ENCODE peak calls at places on chromosomes 3 and 15, in four cellular contexts. One of them, this sample, is unnamed.

GRCh38 chr3:2597615-2598014 is 498.9 kb downstream of the CNTN4 start:
- DNase-seq in pancreas: no peak
- DNase-seq in aorta: no peak
- DNase-seq in astrocyte: no peak
- DNase-seq in this sample: no peak

GRCh38 chr3:8504611-8504973 is 3.0 kb downstream of the LMCD1 start:
- DNase-seq in astrocyte: no peak
- DNase-seq in pancreas: no peak
- DNase-seq in aorta: no peak
- DNase-seq in this sample: no peak

GRCh38 chr15:37246065-37246464 is 145.7 kb upstream of the MEIS2 start:
- DNase-seq in aorta: no peak
- DNase-seq in pancreas: no peak
- DNase-seq in astrocyte: peak; percentile 7
- DNase-seq in this sample: no peak

GRCh38 chr15:84009616-84010015 is 226.0 kb upstream of the GOLGA6L4 start:
- DNase-seq in aorta: no peak
- DNase-seq in pancreas: no peak
- DNase-seq in astrocyte: no peak
- DNase-seq in this sample: no peak

GRCh38 chr3:67357610-67358458 is 296.6 kb downstream of the SUCLG2 start:
- DNase-seq in pancreas: no peak
- DNase-seq in aorta: no peak
- DNase-seq in astrocyte: peak; percentile 12
- DNase-seq in this sample: peak; percentile 27

GRCh38 chr15:99096894-99097426 is 7.9 kb upstream of the SYNM start:
- DNase-seq in pancreas: no peak
- DNase-seq in aorta: no peak
- DNase-seq in astrocyte: no peak
- DNase-seq in this sample: no peak

GRCh38 chr3:163914567-163914966 is 1163.7 kb downstream of the SI start:
- DNase-seq in aorta: no peak
- DNase-seq in pancreas: no peak
- DNase-seq in astrocyte: no peak
- DNase-seq in this sample: no peak

GRCh38 chr3:39414421-39414907 is 7.9 kb downstream of the RPSA start:
- DNase-seq in aorta: no peak
- DNase-seq in pancreas: no peak
- DNase-seq in astrocyte: no peak
- DNase-seq in this sample: peak; percentile 40

GRCh38 chr3:57627976-57628375 is 30.8 kb upstream of the ARF4 start:
- DNase-seq in pancreas: no peak
- DNase-seq in aorta: no peak
- DNase-seq in astrocyte: no peak
- DNase-seq in this sample: no peak

GRCh38 chr3:181868576-181868975 is 156.9 kb downstream of the SOX2 start:
- DNase-seq in aorta: no peak
- DNase-seq in pancreas: no peak
- DNase-seq in astrocyte: no peak
- DNase-seq in this sample: no peak

GRCh38 chr3:71784914-71785593 is at the start of gene PROK2:
- DNase-seq in aorta: no peak
- DNase-seq in pancreas: no peak
- DNase-seq in astrocyte: no peak
- DNase-seq in this sample: no peak

GRCh38 chr3:186882881-186883685 is 40.6 kb downstream of the ADIPOQ start:
- DNase-seq in pancreas: no peak
- DNase-seq in astrocyte: peak; percentile 80
- DNase-seq in aorta: no peak
- DNase-seq in this sample: no peak

GRCh38 chr15:66882251-66883020 is 180.4 kb downstream of the SMAD6 start:
- DNase-seq in pancreas: no peak
- DNase-seq in aorta: peak; percentile 79
- DNase-seq in astrocyte: peak; percentile 65
- DNase-seq in this sample: no peak

GRCh38 chr15:43067717-43068461 is 37.9 kb downstream of the UBR1 start:
- DNase-seq in pancreas: no peak
- DNase-seq in aorta: no peak
- DNase-seq in astrocyte: peak; percentile 78
- DNase-seq in this sample: no peak

GRCh38 chr15:73822998-73823397 is 50.4 kb upstream of the TBC1D21 start:
- DNase-seq in aorta: no peak
- DNase-seq in pancreas: no peak
- DNase-seq in astrocyte: peak; percentile 17
- DNase-seq in this sample: no peak

GRCh38 chr3:45565341-45565740 is 29.2 kb upstream of the LIMD1 start:
- DNase-seq in astrocyte: no peak
- DNase-seq in aorta: no peak
- DNase-seq in pancreas: no peak
- DNase-seq in this sample: no peak

GRCh38 chr3:185645596-185646381 is 59.7 kb downstream of the SENP2 start:
- DNase-seq in pancreas: no peak
- DNase-seq in aorta: no peak
- DNase-seq in astrocyte: no peak
- DNase-seq in this sample: peak; percentile 58

GRCh38 chr3:172213168-172213567 is 173.8 kb downstream of the FNDC3B start:
- DNase-seq in pancreas: no peak
- DNase-seq in astrocyte: peak; percentile 90
- DNase-seq in aorta: no peak
- DNase-seq in this sample: no peak

DNA sequence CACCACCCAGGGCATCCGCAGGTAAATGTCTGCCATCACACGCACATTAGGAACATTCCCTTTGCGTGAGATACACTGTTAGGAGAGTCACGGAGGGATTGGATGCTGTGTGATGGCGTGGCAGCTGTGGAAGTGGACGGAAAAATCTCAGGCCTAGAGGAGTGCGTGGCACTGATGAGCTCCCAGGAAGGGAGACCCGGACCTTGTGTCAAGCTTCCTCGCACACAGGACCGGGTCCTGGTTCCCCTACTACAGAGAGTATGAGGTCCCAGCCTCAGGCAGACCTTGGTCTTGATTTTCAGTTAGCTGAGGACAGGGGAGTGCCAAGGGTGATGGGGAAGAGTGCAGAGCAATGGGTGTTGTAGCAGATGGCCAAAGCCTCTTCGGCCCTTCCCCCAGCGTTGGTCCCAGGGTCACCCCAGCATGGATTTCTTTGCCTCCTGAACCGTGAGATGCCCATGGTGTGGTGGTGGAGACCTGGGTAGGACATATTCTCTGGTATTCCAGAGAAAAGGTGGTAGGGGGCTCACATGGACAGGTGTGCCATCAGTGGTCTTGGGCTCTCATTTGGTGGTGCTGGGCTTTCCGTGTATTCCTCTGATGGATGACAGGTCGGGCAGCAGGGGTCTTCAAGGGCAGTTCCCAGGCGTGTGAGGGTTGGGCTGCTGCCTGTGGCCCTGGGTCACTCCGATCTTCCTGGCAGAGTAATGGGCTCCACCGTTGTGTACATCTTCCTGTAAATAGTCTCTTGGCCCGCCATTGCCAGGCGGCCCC is 105.1 kb downstream of the SNRPN start:
- DNase-seq in astrocyte: no peak
- DNase-seq in aorta: no peak
- DNase-seq in pancreas: no peak
- DNase-seq in this sample: no peak
- H3K9me3 ChIP-seq in astrocyte: peaks cover 100% of the 10 kb centered on the region
- H3K9me3 ChIP-seq in aorta: peaks cover 94% of the 10 kb centered on the region
- H3K9me3 ChIP-seq in pancreas: peaks cover 67% of the 10 kb centered on the region
- H3K9me3 ChIP-seq in this sample: peaks cover 100% of the 10 kb centered on the region

GRCh38 chr15:26711445-26711844 is 61.4 kb downstream of the GABRB3 start:
- DNase-seq in aorta: no peak
- DNase-seq in pancreas: no peak
- DNase-seq in astrocyte: no peak
- DNase-seq in this sample: no peak
- H3K9me3 ChIP-seq in aorta: peaks cover 2% of the 10 kb centered on the region
- H3K9me3 ChIP-seq in pancreas: no peaks in the 10 kb centered on the region
- H3K9me3 ChIP-seq in astrocyte: peaks cover 3% of the 10 kb centered on the region
- H3K9me3 ChIP-seq in this sample: no peaks in the 10 kb centered on the region

GRCh38 chr15:25055356-25056068 is 100.7 kb downstream of the SNRPN start:
- DNase-seq in pancreas: no peak
- DNase-seq in aorta: no peak
- DNase-seq in astrocyte: no peak
- DNase-seq in this sample: no peak
- H3K9me3 ChIP-seq in pancreas: peaks cover 39% of the 10 kb centered on the region
- H3K9me3 ChIP-seq in aorta: peaks cover 94% of the 10 kb centered on the region
- H3K9me3 ChIP-seq in astrocyte: peaks cover 100% of the 10 kb centered on the region
- H3K9me3 ChIP-seq in this sample: peaks cover 100% of the 10 kb centered on the region

DNA sequence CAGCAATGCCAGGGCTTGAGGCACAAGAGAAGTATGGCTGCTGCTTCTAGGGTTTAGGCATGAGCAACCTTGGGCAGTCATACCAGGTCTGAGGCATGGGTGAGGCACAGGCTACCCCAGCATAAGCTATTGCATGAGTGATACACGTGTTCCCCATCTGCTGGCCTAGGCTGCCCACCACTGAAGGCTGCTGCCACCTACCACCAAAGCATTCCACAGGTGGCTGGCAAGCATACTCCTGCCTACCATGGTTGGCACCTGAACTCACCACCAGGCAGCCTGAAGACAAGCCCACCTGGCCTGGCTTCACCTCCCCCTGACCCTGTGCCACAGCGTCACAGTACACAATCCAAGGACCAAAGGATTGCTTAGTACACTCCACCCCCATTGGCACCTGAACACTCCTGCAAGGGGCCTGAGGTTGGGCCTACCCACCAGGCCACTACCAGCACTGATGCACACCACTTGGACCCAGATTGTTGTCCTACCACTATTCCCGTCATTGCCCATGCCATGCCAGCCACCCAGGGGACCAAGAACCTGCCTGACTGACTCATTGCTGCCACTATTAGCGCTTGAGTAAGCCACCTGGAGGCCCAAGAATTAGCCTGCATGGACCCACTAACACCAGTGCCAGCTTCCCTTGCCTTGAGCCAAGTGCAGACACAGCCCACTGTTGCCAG is 115.7 kb downstream of the STT3B start:
- DNase-seq in aorta: no peak
- DNase-seq in astrocyte: no peak
- DNase-seq in pancreas: no peak
- DNase-seq in this sample: no peak
- H3K9me3 ChIP-seq in aorta: peaks cover 4% of the 10 kb centered on the region
- H3K9me3 ChIP-seq in astrocyte: peaks cover 14% of the 10 kb centered on the region
- H3K9me3 ChIP-seq in pancreas: no peaks in the 10 kb centered on the region
- H3K9me3 ChIP-seq in this sample: peaks cover 14% of the 10 kb centered on the region

GRCh38 chr15:23687143-23687470 is at the start of gene NDN:
- DNase-seq in pancreas: peak; percentile 44
- DNase-seq in astrocyte: peak; percentile 49
- DNase-seq in aorta: peak; percentile 53
- DNase-seq in this sample: peak; percentile 32

GRCh38 chr15:23690450-23690852 is 3.3 kb upstream of the NDN start:
- DNase-seq in pancreas: peak; percentile 67
- DNase-seq in aorta: peak; percentile 57
- DNase-seq in astrocyte: peak; percentile 2
- DNase-seq in this sample: no peak

GRCh38 chr15:23694592-23694991 is 7.5 kb upstream of the NDN start:
- DNase-seq in aorta: no peak
- DNase-seq in astrocyte: no peak
- DNase-seq in pancreas: no peak
- DNase-seq in this sample: no peak

GRCh38 chr15:23686466-23687142 is 501 bp downstream of the NDN start:
- DNase-seq in pancreas: no peak
- DNase-seq in astrocyte: peak; percentile 10
- DNase-seq in aorta: no peak
- DNase-seq in this sample: peak; percentile 84

GRCh38 chr15:23690015-23690414 is 2.9 kb upstream of the NDN start:
- DNase-seq in pancreas: no peak
- DNase-seq in aorta: no peak
- DNase-seq in astrocyte: no peak
- DNase-seq in this sample: no peak
- H3K9me3 ChIP-seq in pancreas: no peaks in the 10 kb centered on the region
- H3K9me3 ChIP-seq in aorta: no peaks in the 10 kb centered on the region
- H3K9me3 ChIP-seq in astrocyte: no peaks in the 10 kb centered on the region
- H3K9me3 ChIP-seq in this sample: no peaks in the 10 kb centered on the region

GRCh38 chr3:127532561-127533203 is 57.9 kb downstream of the TPRA1 start:
- DNase-seq in aorta: no peak
- DNase-seq in astrocyte: no peak
- DNase-seq in pancreas: no peak
- DNase-seq in this sample: no peak
- H3K9me3 ChIP-seq in aorta: no peaks in the 10 kb centered on the region
- H3K9me3 ChIP-seq in astrocyte: no peaks in the 10 kb centered on the region
- H3K9me3 ChIP-seq in pancreas: no peaks in the 10 kb centered on the region
- H3K9me3 ChIP-seq in this sample: no peaks in the 10 kb centered on the region

GRCh38 chr15:33926260-33926659 is 42.0 kb upstream of the CHRM5 start:
- DNase-seq in aorta: no peak
- DNase-seq in pancreas: no peak
- DNase-seq in astrocyte: no peak
- DNase-seq in this sample: no peak

DNA sequence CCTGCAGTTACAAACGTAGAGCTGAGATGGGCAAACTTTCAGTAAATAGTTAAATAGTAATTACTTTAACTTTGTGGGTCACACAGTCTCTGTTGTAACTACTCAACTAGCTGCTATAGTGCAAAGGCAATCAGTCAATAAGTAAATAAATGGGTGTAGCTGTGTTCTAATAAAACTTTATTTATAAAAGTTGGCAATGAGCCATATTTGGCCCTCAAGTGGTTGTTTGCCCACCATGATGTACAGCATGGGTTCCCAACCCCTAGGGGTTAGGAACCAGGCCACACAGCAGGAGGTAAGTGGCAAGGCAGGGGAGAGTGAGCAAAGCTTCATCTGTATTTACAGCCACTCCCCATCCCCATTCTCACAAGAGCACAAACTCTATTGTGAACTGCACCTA is 44.9 kb upstream of the CHRM5 start:
- DNase-seq in astrocyte: no peak
- DNase-seq in aorta: no peak
- DNase-seq in pancreas: no peak
- DNase-seq in this sample: no peak
- H3K9me3 ChIP-seq in astrocyte: no peaks in the 10 kb centered on the region
- H3K9me3 ChIP-seq in aorta: no peaks in the 10 kb centered on the region
- H3K9me3 ChIP-seq in pancreas: no peaks in the 10 kb centered on the region
- H3K9me3 ChIP-seq in this sample: no peaks in the 10 kb centered on the region

GRCh38 chr15:60423540-60423939 is 25.8 kb upstream of the ANXA2 start:
- DNase-seq in pancreas: no peak
- DNase-seq in aorta: no peak
- DNase-seq in astrocyte: peak; percentile 88
- DNase-seq in this sample: peak; percentile 30
- H3K9me3 ChIP-seq in pancreas: no peaks in the 10 kb centered on the region
- H3K9me3 ChIP-seq in aorta: no peaks in the 10 kb centered on the region
- H3K9me3 ChIP-seq in astrocyte: no peaks in the 10 kb centered on the region
- H3K9me3 ChIP-seq in this sample: no peaks in the 10 kb centered on the region

DNA sequence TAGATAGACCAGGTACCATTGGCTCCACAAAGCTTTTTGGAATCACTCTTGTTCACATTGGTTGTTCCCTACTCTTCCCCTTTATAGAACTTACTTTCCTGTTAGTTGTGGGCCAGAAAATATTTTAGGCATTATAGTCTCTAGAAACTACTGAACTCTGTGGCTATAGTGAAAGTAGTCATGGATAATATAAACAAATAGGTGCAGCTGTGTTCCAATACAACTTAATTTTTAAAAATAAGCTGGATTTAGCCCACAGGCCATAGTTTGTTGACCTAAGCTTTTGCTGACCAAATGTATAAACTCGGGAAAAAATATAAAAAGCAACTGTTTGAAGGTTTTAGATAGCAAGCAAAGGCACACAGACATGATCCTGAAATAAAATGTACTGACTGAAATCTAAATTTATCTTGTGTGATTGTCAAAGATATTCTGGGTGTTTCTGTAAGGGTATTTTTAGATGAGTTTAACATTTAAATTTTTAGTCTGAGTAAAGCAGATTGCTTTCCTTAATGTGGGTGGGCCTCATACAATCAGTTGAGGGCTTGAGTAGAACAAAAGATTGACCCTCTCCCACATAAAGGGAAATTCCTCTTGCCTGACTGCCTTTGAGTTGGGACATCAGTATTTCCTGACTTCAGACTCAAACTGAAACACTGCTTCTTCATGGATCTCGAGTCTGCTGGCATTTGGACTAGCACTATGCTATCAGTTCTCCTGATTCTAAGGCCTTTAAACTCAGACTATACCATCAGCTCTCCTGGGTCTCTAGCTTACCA is 13.2 kb downstream of the IQCB1 start:
- DNase-seq in aorta: no peak
- DNase-seq in pancreas: no peak
- DNase-seq in astrocyte: peak; percentile 7
- DNase-seq in this sample: no peak
- H3K9me3 ChIP-seq in aorta: no peaks in the 10 kb centered on the region
- H3K9me3 ChIP-seq in pancreas: no peaks in the 10 kb centered on the region
- H3K9me3 ChIP-seq in astrocyte: no peaks in the 10 kb centered on the region
- H3K9me3 ChIP-seq in this sample: peaks cover 13% of the 10 kb centered on the region

This sample was measured in upper lobe of left lung.